ENCODE peak calls at places on chromosomes 3 and 15, in five cellular contexts. J is H9, F is astrocyte, I is endothelial cell of umbilical vein, Z is PC-3. A is an unnamed sample.
A peak's percentile ranks its signal among the peaks of the same experiment; 100 is the strongest.

GRCh38 chr3:12924437-12924836 is 83.1 kb upstream of the RPL32 start:
- DNase-seq in I (no peak), F (no peak), Z (no peak), J (no peak), A (no peak)

GRCh38 chr15:41536866-41537265 is 7.2 kb downstream of the RPAP1 start:
- DNase-seq in I (no peak), Z (no peak), F (no peak), J (no peak), A (no peak)

GRCh38 chr3:31166249-31166885 is 271.9 kb upstream of the GADL1 start:
- DNase-seq in Z (peak; percentile 92), I (peak; percentile 91), F (peak; percentile 94), J (no peak), A (no peak)

GRCh38 chr15:75712668-75713337 is at the start of gene CSPG4:
- DNase-seq in J (peak; percentile 57), I (no peak), Z (peak; percentile 47), F (peak; percentile 68), A (peak; percentile 39)

GRCh38 chr15:99909914-99910313 is 176.7 kb upstream of the LYSMD4 start:
- DNase-seq in F (no peak), I (no peak), J (peak; percentile 70), Z (peak; percentile 20), A (no peak)

GRCh38 chr3:194450341-194450740 is 36.5 kb downstream of the ATP13A3 start:
- DNase-seq in J (no peak), Z (peak; percentile 62), F (no peak), I (no peak), A (peak; percentile 18)

GRCh38 chr3:63862804-63863149 is 828 bp downstream of the THOC7 start:
- DNase-seq in Z (no peak), J (no peak), I (no peak), F (no peak), A (no peak)

GRCh38 chr15:92645051-92645631 is 10.4 kb downstream of the FAM174B start:
- DNase-seq in F (peak; percentile 55), J (no peak), I (peak; percentile 87), Z (peak; percentile 72), A (no peak)

GRCh38 chr3:188706176-188706575 is 465.6 kb upstream of the TPRG1 start:
- DNase-seq in Z (peak; percentile 67), J (no peak), F (no peak), I (no peak), A (no peak)

GRCh38 chr3:108106031-108106430 is 15.2 kb upstream of the CD47 start:
- DNase-seq in I (no peak), J (no peak), Z (peak; percentile 86), F (peak; percentile 30), A (no peak)

GRCh38 chr15:76433798-76434400 is 97.3 kb downstream of the ISL2 start:
- DNase-seq in I (no peak), J (no peak), Z (peak; percentile 12), F (peak; percentile 48), A (no peak)

GRCh38 chr15:59931642-59932296 is 72.3 kb upstream of the FOXB1 start:
- DNase-seq in I (no peak), J (no peak), F (no peak), Z (no peak), A (no peak)

GRCh38 chr15:59933607-59934006 is 70.5 kb upstream of the FOXB1 start:
- DNase-seq in J (no peak), Z (peak; percentile 44), I (no peak), F (no peak), A (no peak)
- TF ChIP-seq CTCF in J (no peak), Z (no peak), I (no peak), F (no peak), A (no peak)

DNA sequence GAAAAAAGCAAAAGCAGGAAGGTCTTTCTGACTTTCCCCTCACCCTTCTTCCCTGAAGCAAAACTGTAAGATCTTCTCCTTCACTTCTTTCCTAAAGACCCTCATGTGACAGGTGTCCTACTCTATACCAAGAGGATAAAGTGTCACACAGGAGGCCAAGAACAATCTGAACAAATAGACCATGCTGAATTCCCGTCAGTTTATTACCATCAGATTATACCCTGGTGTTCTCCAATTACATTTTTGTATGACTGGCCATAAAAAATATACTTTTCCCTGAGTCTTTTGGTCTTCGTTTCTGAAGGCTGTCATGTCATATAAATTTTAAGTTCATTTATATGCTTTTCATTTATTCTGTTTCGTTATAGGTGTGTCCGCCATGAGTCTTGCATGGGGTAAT is 371.4 kb upstream of the CNTN4 start:
- DNase-seq in I (no peak), Z (no peak), J (no peak), F (no peak), A (no peak)
- H3K9me3 ChIP-seq in I (peaks cover 7% of the 10 kb centered on the region), Z (peaks cover 15% of the 10 kb centered on the region), J (no peaks in the 10 kb centered on the region), F (no peaks in the 10 kb centered on the region), A (no peaks in the 10 kb centered on the region)

GRCh38 chr3:77324115-77324514 is 284.2 kb downstream of the ROBO2 start:
- DNase-seq in J (no peak), I (no peak), F (no peak), Z (no peak), A (no peak)

GRCh38 chr3:77320514-77320913 is 280.6 kb downstream of the ROBO2 start:
- DNase-seq in F (peak; percentile 21), J (no peak), Z (peak; percentile 69), I (peak; percentile 22), A (no peak)

GRCh38 chr3:77321646-77322045 is 281.7 kb downstream of the ROBO2 start:
- DNase-seq in Z (peak; percentile 52), J (no peak), F (peak; percentile 19), I (no peak), A (no peak)

GRCh38 chr3:77323616-77324015 is 283.7 kb downstream of the ROBO2 start:
- DNase-seq in J (no peak), F (no peak), Z (no peak), I (no peak), A (no peak)

DNA sequence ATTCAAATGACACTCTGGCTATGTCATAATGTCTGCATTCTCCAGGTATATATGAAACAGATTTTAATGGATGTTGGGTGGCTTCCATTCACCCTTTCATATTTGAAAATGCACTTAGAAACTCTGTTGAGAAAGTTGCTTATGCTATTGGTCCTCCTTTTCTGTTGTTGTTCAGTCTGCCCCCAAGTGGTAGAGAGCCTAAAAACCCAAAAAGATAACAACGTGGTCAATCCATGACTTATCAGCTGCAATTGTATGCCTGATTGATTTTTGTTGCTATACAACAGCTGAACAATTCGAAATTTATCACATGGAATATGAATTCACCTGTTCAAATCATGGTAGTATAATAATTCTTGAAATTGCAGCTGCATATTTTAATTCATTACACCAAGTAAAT is 279.8 kb downstream of the ROBO2 start:
- DNase-seq in J (no peak), I (no peak), Z (peak; percentile 33), F (no peak), A (no peak)
- H3K27ac ChIP-seq in J (no peak overlapping the region), I (no peak overlapping the region), Z (no peak overlapping the region), F (no peak overlapping the region), A (no peak overlapping the region)

GRCh38 chr3:168086541-168087260 is 9.0 kb downstream of the GOLIM4 start:
- DNase-seq in I (peak; percentile 30), Z (no peak), J (no peak), F (no peak), A (no peak)

GRCh38 chr3:168090306-168091085 is 5.2 kb downstream of the GOLIM4 start:
- DNase-seq in Z (no peak), F (no peak), J (no peak), I (no peak), A (no peak)

GRCh38 chr3:168089179-168089771 is 6.4 kb downstream of the GOLIM4 start:
- DNase-seq in F (no peak), J (no peak), Z (no peak), I (no peak), A (no peak)

GRCh38 chr3:168087539-168087938 is 8.2 kb downstream of the GOLIM4 start:
- DNase-seq in J (no peak), F (no peak), Z (no peak), I (no peak), A (no peak)

GRCh38 chr3:168088106-168088722 is 7.5 kb downstream of the GOLIM4 start:
- DNase-seq in I (no peak), F (no peak), J (peak; percentile 56), Z (no peak), A (peak; percentile 22)
- TF ChIP-seq CTCF in I (peak; percentile 20), F (peak; percentile 20), J (peak; percentile 63), Z (peak; percentile 51), A (peak; percentile 47)

A was measured in body of pancreas.